ENCODE peak calls at places on chromosomes 11 and 22, in eight cellular contexts. Y is NB4, F is GM10248, H is adrenal gland, G is right lobe of liver, S is AG04450, C is astrocyte of the spinal cord, M is AG04449. K is an unnamed sample.

GRCh38 chr11:26276798-26277424 is 55.0 kb upstream of the ANO3 start:
- DNase-seq in Y (peak; percentile 60), F (peak; percentile 17), H (peak; percentile 30), G (no peak), S (peak; percentile 20), C (peak; percentile 73), M (peak; percentile 10), K (peak; percentile 66)

GRCh38 chr11:32113200-32113599 is 22.3 kb downstream of the RCN1 start:
- DNase-seq in Y (no peak), F (no peak), H (no peak), G (no peak), S (no peak), C (peak; percentile 65), M (no peak), K (no peak)

GRCh38 chr22:32534252-32535215 is 59.9 kb downstream of the FBXO7 start:
- DNase-seq in Y (no peak), F (no peak), H (peak; percentile 36), G (peak; percentile 76), S (no peak), C (no peak), M (no peak), K (peak; percentile 44)

GRCh38 chr11:73262851-73263495 is 9.2 kb upstream of the P2RY6 start:
- DNase-seq in Y (no peak), F (no peak), H (no peak), G (peak; percentile 27), S (no peak), C (no peak), M (no peak), K (peak; percentile 51)

GRCh38 chr11:129896062-129896461 is 684 bp upstream of the NFRKB start:
- DNase-seq in Y (peak; percentile 15), F (no peak), H (peak; percentile 14), G (no peak), S (no peak), C (no peak), M (no peak), K (no peak)

GRCh38 chr22:48488149-48488551 is 1339.5 kb downstream of the BRD1 start:
- DNase-seq in Y (no peak), F (no peak), H (no peak), G (no peak), S (no peak), C (no peak), M (no peak), K (peak; percentile 39)

GRCh38 chr11:32121012-32121411 is 30.1 kb downstream of the RCN1 start:
- DNase-seq in Y (no peak), F (no peak), H (no peak), G (no peak), S (no peak), C (no peak), M (no peak), K (no peak)

GRCh38 chr11:106608677-106609076 is 409.6 kb downstream of the GUCY1A2 start:
- DNase-seq in Y (no peak), F (no peak), H (no peak), G (no peak), S (peak; percentile 16), C (peak; percentile 34), M (peak; percentile 23), K (peak; percentile 26)

GRCh38 chr11:78418584-78419211 is 1.1 kb upstream of the GAB2 start:
- DNase-seq in Y (peak; percentile 42), F (no peak), H (no peak), G (no peak), S (no peak), C (no peak), M (no peak), K (no peak)

GRCh38 chr11:16863382-16863781 is 124.9 kb downstream of the C11orf58 start:
- DNase-seq in Y (no peak), F (no peak), H (no peak), G (no peak), S (no peak), C (no peak), M (no peak), K (no peak)

GRCh38 chr11:109106201-109106906 is 315.6 kb upstream of the C11orf87 start:
- DNase-seq in Y (no peak), F (no peak), H (no peak), G (no peak), S (no peak), C (no peak), M (no peak), K (no peak)

GRCh38 chr11:77046060-77046501 is 11.9 kb downstream of the B3GNT6 start:
- DNase-seq in Y (peak; percentile 36), F (peak; percentile 75), H (no peak), G (peak; percentile 63), S (no peak), C (no peak), M (no peak), K (no peak)

GRCh38 chr22:36860017-36860416 is 789 bp upstream of the NCF4 start:
- DNase-seq in Y (no peak), F (no peak), H (no peak), G (no peak), S (no peak), C (no peak), M (no peak), K (no peak)

GRCh38 chr22:24953294-24954113 is 988 bp downstream of the KIAA1671 start:
- DNase-seq in Y (no peak), F (no peak), H (peak; percentile 57), G (peak; percentile 62), S (no peak), C (no peak), M (no peak), K (no peak)

GRCh38 chr11:116972692-116973091 is 125.5 kb downstream of the SIK3 start:
- DNase-seq in Y (peak; percentile 37), F (no peak), H (no peak), G (no peak), S (no peak), C (no peak), M (no peak), K (no peak)
- TF ChIP-seq CTCF in Y (no peak), F (no peak), H (no peak), G (no peak), S (no peak), C (no peak), M (no peak), K (no peak)

DNA sequence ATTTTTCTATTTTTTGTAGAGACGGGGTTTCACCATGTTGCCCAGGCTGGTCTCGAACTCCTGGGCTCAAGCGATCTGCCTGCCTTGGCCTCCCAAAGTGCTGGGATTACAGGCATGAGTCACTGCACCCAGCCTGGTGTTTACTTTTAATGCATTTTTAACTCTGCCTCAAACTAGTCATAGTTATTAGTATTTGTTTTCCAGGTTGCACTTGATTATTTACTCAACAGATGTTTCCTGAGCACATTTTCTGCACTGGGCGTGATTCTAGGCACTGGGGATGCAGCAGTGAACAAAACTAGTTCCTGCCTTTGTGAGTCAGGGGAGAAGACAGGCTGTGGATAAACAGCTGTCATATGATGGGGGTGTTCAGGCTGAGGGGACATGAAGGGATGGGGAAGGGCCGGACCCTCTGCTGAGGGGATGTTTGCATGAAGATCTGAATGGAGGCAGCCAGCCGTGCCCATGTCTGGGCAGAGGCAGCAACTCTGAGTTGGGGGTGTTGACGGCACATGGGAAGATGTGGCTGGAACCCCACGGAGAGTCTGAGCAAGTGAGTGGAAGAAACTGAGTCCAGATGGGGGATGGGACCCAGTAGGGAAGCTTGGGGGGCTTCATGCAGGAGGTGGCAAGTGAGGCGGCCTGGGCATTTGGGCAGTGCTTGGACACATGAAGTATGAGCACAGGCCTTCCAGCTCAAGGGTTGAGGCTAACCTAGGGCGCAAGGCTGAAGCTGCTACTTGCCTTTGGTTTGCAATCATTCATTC is 34.4 kb downstream of the MPPED1 start:
- DNase-seq in Y (no peak), F (no peak), H (no peak), G (no peak), S (no peak), C (no peak), M (no peak), K (no peak)
- TF ChIP-seq CTCF in Y (no peak), F (no peak), H (no peak), G (no peak), S (no peak), C (no peak), M (no peak), K (no peak)

GRCh38 chr11:58768137-58768536 is 36.4 kb upstream of the GLYAT start:
- DNase-seq in Y (no peak), F (no peak), H (no peak), G (peak; percentile 50), S (no peak), C (no peak), M (no peak), K (no peak)

GRCh38 chr11:58769308-58769707 is 37.6 kb upstream of the GLYAT start:
- DNase-seq in Y (no peak), F (no peak), H (no peak), G (no peak), S (no peak), C (no peak), M (no peak), K (no peak)

GRCh38 chr11:58763120-58763490 is 31.4 kb upstream of the GLYAT start:
- DNase-seq in Y (no peak), F (no peak), H (no peak), G (no peak), S (no peak), C (no peak), M (no peak), K (no peak)

GRCh38 chr11:58762284-58763119 is 30.8 kb upstream of the GLYAT start:
- DNase-seq in Y (no peak), F (no peak), H (no peak), G (peak; percentile 86), S (no peak), C (no peak), M (no peak), K (no peak)

DNA sequence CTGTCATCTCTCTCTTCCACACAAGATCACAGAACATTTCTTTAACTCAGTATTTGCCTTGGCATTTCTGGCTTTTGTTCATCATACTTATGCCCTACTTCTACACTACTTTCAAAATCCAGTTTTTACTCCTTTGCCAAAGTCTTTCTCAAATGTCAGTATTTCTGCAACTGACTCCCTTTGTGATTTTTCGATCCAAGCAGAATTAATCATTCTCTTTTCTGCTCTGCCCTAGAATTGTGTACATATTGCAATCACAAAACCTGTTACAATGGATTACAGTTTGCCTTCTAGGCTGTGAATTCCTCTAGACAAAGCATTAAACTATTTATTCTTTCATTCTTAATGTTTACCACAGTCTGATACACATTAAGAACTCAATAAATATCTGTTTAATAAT is 33.3 kb upstream of the GLYAT start:
- DNase-seq in Y (no peak), F (no peak), H (no peak), G (no peak), S (no peak), C (no peak), M (no peak), K (no peak)
- TF ChIP-seq CTCF in Y (no peak), F (no peak), H (no peak), G (no peak), S (no peak), C (no peak), M (no peak), K (no peak)

GRCh38 chr11:7299393-7299792 is 47.7 kb downstream of the SYT9 start:
- DNase-seq in Y (no peak), F (no peak), H (no peak), G (no peak), S (no peak), C (no peak), M (no peak), K (no peak)
- TF ChIP-seq CTCF in Y (no peak), F (no peak), H (no peak), G (no peak), S (no peak), C (no peak), M (no peak), K (no peak)

GRCh38 chr11:7927635-7928034 is 3.4 kb downstream of the OR10A6 start:
- DNase-seq in Y (peak; percentile 42), F (no peak), H (no peak), G (no peak), S (no peak), C (no peak), M (no peak), K (no peak)
- TF ChIP-seq CTCF in Y (no peak), F (no peak), H (no peak), G (no peak), S (no peak), C (no peak), M (no peak), K (no peak)

GRCh38 chr11:120666121-120666639 is 154.6 kb downstream of the GRIK4 start:
- DNase-seq in Y (peak; percentile 12), F (no peak), H (no peak), G (no peak), S (no peak), C (no peak), M (no peak), K (no peak)
- TF ChIP-seq CTCF in Y (no peak), F (no peak), H (no peak), G (no peak), S (no peak), C (no peak), M (no peak), K (no peak)